ENCODE peak calls at places on chromosomes 11 and 22, in eight cellular contexts. Y is cardiac fibroblast, E is lung, U is left lung, S is mammary epithelial cell, B is AG04450, L is HFF-Myc, X is fibroblast of the aortic adventitia. G is an unnamed sample.

GRCh38 chr11:88175004-88175706 is at the start of gene RAB38:
- DNase-seq in U (peak), E (peak), B (no peak), X (no peak), L (no peak), S (peak), Y (no peak), G (no peak)

GRCh38 chr22:50001388-50002231 is 11.0 kb downstream of the IL17REL start:
- DNase-seq in L (no peak), X (no peak), U (no peak), E (no peak), B (no peak), S (no peak), Y (no peak), G (no peak)

GRCh38 chr22:39638958-39639357 is 68.4 kb downstream of the CACNA1I start:
- DNase-seq in X (peak), S (no peak), L (no peak), B (no peak), Y (peak), E (no peak), U (no peak), G (no peak)

GRCh38 chr11:88259431-88259830 is 78.1 kb downstream of the CTSC start:
- DNase-seq in E (no peak), S (no peak), U (no peak), Y (no peak), L (no peak), B (no peak), X (no peak), G (no peak)

GRCh38 chr11:17735823-17736772 is 1.5 kb downstream of the KCNC1 start:
- DNase-seq in X (no peak), S (no peak), Y (no peak), U (no peak), E (no peak), B (no peak), L (no peak), G (no peak)

GRCh38 chr11:72758690-72759389 is 6.6 kb upstream of the ARAP1 start:
- DNase-seq in Y (peak), X (peak), B (peak), S (no peak), U (peak), L (no peak), E (no peak), G (no peak)

GRCh38 chr22:41197808-41198585 is 7.1 kb upstream of the L3MBTL2 start:
- DNase-seq in E (no peak), S (no peak), X (peak), Y (peak), B (no peak), U (peak), L (no peak), G (no peak)

GRCh38 chr11:73141031-73141308 is 1.1 kb downstream of the FCHSD2 start:
- DNase-seq in Y (no peak), E (peak), U (peak), X (no peak), S (peak), L (no peak), B (no peak), G (no peak)

GRCh38 chr11:79087238-79087956 is 353.4 kb downstream of the TENM4 start:
- DNase-seq in B (no peak), E (no peak), Y (peak), X (peak), L (peak), U (no peak), S (no peak), G (peak)

GRCh38 chr11:128421577-128421976 is 165.8 kb downstream of the ETS1 start:
- DNase-seq in Y (peak), L (no peak), S (no peak), B (no peak), U (no peak), X (peak), E (no peak), G (no peak)

GRCh38 chr11:46363031-46363407 is 15.8 kb downstream of the DGKZ start:
- DNase-seq in B (no peak), E (peak), L (no peak), U (peak), S (peak), X (peak), Y (peak), G (no peak)

GRCh38 chr11:69442807-69443137 is 38.7 kb upstream of the LINC01488 start:
- DNase-seq in L (peak), X (peak), U (no peak), Y (peak), E (no peak), S (no peak), B (no peak), G (no peak)

GRCh38 chr11:113278481-113278880 is 35.9 kb upstream of the TTC12 start:
- DNase-seq in B (no peak), X (no peak), E (no peak), Y (no peak), L (no peak), U (no peak), S (no peak), G (no peak)

GRCh38 chr22:24121938-24122337 is 59.3 kb upstream of the SUSD2 start:
- DNase-seq in S (no peak), B (no peak), X (no peak), E (no peak), Y (no peak), L (no peak), U (no peak), G (no peak)

GRCh38 chr11:8368194-8368593 is 104.5 kb upstream of the LMO1 start:
- DNase-seq in L (no peak), Y (no peak), S (no peak), B (no peak), U (no peak), E (no peak), X (no peak), G (no peak)

GRCh38 chr11:8243458-8243857 is 20.2 kb downstream of the LMO1 start:
- DNase-seq in S (no peak), E (no peak), Y (no peak), L (no peak), U (no peak), X (no peak), B (no peak), G (no peak)

GRCh38 chr11:27718346-27718852 is 18.1 kb upstream of the BDNF start:
- DNase-seq in L (no peak), U (no peak), B (peak), Y (peak), E (no peak), S (peak), X (peak), G (peak)

GRCh38 chr11:27672836-27673464 is 27.3 kb downstream of the BDNF start:
- DNase-seq in X (peak), U (no peak), B (no peak), E (no peak), L (no peak), S (peak), Y (peak), G (no peak)

GRCh38 chr11:115912484-115912945 is 408.3 kb upstream of the CADM1 start:
- DNase-seq in E (no peak), X (no peak), Y (no peak), B (no peak), U (no peak), L (no peak), S (peak), G (no peak)

GRCh38 chr11:19498986-19499669 is 213.5 kb upstream of the NAV2 start:
- DNase-seq in X (peak), B (no peak), Y (peak), L (no peak), S (peak), U (no peak), E (no peak), G (peak)

GRCh38 chr11:122709042-122709760 is 53.7 kb downstream of the UBASH3B start:
- DNase-seq in E (no peak), U (no peak), Y (peak), B (no peak), X (peak), S (peak), L (no peak), G (peak)

GRCh38 chr11:266676-267439 is 11.3 kb upstream of the NLRP6 start:
- DNase-seq in E (peak), U (no peak), B (no peak), L (no peak), X (no peak), Y (no peak), S (no peak), G (no peak)

GRCh38 chr22:35971418-35972119 is 57.1 kb downstream of the RBFOX2 start:
- DNase-seq in U (no peak), B (peak), E (no peak), L (peak), X (peak), Y (peak), S (no peak), G (no peak)

GRCh38 chr11:71342951-71343827 is 90.8 kb upstream of the SHANK2 start:
- DNase-seq in Y (peak), L (no peak), U (no peak), X (peak), S (peak), E (peak), B (no peak), G (no peak)

GRCh38 chr11:9210922-9211320 is 54.2 kb downstream of the DENND5A start:
- DNase-seq in X (peak), U (no peak), Y (peak), S (peak), E (no peak), L (no peak), B (no peak), G (no peak)

GRCh38 chr11:113562981-113563461 is 87.8 kb upstream of the DRD2 start:
- DNase-seq in L (peak), U (no peak), E (no peak), X (no peak), B (no peak), S (no peak), Y (no peak), G (no peak)

GRCh38 chr11:61918251-61919112 is 1.1 kb upstream of the RAB3IL1 start:
- DNase-seq in X (peak), Y (no peak), B (no peak), L (no peak), S (no peak), E (no peak), U (no peak), G (no peak)

GRCh38 chr22:49659924-49660315 is 167.8 kb downstream of the BRD1 start:
- DNase-seq in U (no peak), L (no peak), Y (no peak), S (no peak), B (no peak), X (no peak), E (no peak), G (no peak)

GRCh38 chr22:47190276-47190956 is 428.0 kb downstream of the TBC1D22A start:
- DNase-seq in E (no peak), L (no peak), B (no peak), Y (no peak), U (no peak), S (no peak), X (no peak), G (no peak)

GRCh38 chr11:50170115-50170514 is 137.4 kb downstream of the OR4C45 start:
- DNase-seq in X (no peak), L (no peak), B (no peak), S (no peak), Y (no peak), U (no peak), E (no peak), G (no peak)

GRCh38 chr11:46348986-46349401 is 1.7 kb downstream of the DGKZ start:
- DNase-seq in U (no peak), L (no peak), E (no peak), S (no peak), B (no peak), Y (no peak), X (no peak), G (no peak)

GRCh38 chr11:47453365-47453764 is 4.4 kb upstream of the RAPSN start:
- DNase-seq in U (no peak), Y (no peak), X (no peak), B (no peak), E (no peak), L (no peak), S (no peak), G (no peak)

GRCh38 chr11:46600162-46600561 is 6.3 kb upstream of the AMBRA1 start:
- DNase-seq in X (peak), L (no peak), E (no peak), S (no peak), Y (no peak), B (no peak), U (no peak), G (no peak)

GRCh38 chr11:111329306-111330204 is 31.2 kb downstream of the POU2AF3 start:
- DNase-seq in U (peak), E (no peak), X (peak), L (no peak), S (no peak), B (no peak), Y (no peak), G (no peak)

GRCh38 chr22:28106601-28107000 is 187.5 kb upstream of the PITPNB start:
- DNase-seq in U (no peak), X (no peak), L (no peak), E (no peak), B (no peak), S (no peak), Y (no peak), G (no peak)

GRCh38 chr11:111465400-111465799 is 46.8 kb downstream of the BTG4 start:
- DNase-seq in E (no peak), S (peak), X (peak), B (no peak), Y (peak), U (no peak), L (no peak), G (no peak)

GRCh38 chr11:122327528-122327927 is 211.5 kb upstream of the BLID start:
- DNase-seq in L (no peak), S (no peak), E (no peak), Y (no peak), X (no peak), U (no peak), B (no peak), G (no peak)

GRCh38 chr11:10004526-10005113 is 289.4 kb downstream of the SBF2 start:
- DNase-seq in Y (peak), E (no peak), U (no peak), X (no peak), B (no peak), S (peak), L (no peak), G (no peak)

GRCh38 chr11:32429477-32429876 is 5.9 kb downstream of the WT1 start:
- DNase-seq in E (no peak), L (no peak), B (no peak), Y (no peak), X (no peak), S (no peak), U (no peak), G (no peak)

GRCh38 chr11:26655287-26655686 is 66.6 kb downstream of the SLC5A12 start:
- DNase-seq in E (no peak), S (no peak), L (no peak), X (no peak), U (no peak), Y (no peak), B (no peak), G (no peak)
- TF ChIP-seq CTCF in E (no peak), S (no peak), L (no peak), X (no peak), U (no peak), Y (no peak), B (no peak), G (no peak)

GRCh38 chr11:65437436-65438227 is 15.0 kb downstream of the NEAT1 start:
- DNase-seq in L (no peak), E (no peak), B (no peak), S (no peak), X (peak), U (peak), Y (peak), G (no peak)

GRCh38 chr11:65436412-65437032 is 13.9 kb downstream of the NEAT1 start:
- DNase-seq in S (no peak), E (no peak), L (no peak), B (no peak), X (peak), Y (peak), U (peak), G (no peak)

GRCh38 chr11:65440831-65441499 is 18.4 kb downstream of the NEAT1 start:
- DNase-seq in U (peak), B (no peak), E (no peak), Y (peak), X (peak), S (no peak), L (no peak), G (no peak)

GRCh38 chr11:65438257-65439151 is 15.9 kb downstream of the NEAT1 start:
- DNase-seq in E (no peak), B (no peak), X (peak), Y (peak), S (no peak), U (peak), L (no peak), G (no peak)

DNA sequence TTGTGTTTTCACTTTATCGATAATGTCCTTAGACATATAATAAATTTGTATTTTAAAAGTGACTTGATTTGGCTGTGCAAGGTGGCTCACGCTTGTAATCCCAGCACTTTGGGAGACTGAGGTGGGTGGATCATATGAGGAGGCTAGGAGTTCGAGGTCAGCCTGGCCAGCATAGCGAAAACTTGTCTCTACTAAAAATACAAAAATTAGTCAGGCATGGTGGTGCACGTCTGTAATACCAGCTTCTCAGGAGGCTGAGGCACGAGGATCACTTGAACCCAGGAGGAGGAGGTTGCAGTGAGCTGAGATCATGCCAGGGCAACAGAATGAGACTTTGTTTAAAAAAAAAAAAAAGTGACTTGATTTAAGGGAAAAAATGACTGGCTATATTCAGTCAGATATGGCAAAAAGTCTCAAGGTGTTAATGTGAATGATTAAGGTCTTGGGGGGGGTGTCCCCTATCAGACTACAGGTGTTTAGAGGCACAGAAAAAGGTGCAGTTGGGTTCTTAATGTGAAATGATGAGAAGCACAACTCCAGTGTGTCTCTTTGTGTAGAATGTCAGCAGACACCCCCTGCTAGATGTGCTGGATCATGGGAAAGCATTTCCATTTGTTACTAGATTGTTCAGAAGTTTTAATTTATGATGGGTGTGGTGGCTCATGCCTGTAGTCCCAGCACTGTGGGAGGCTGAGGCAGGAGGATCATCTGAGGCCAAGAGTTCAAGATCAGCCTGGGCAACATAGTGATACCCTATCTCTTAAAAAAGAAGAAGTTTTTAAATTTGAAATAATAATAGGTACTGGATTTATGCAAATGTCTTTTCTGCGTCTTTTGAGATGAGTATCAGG is 17.0 kb downstream of the NEAT1 start:
- DNase-seq in B (no peak), S (no peak), U (peak), X (peak), E (no peak), Y (peak), L (no peak), G (no peak)
- H3K4me3 ChIP-seq in B (no peak), S (no peak), U (no peak), X (peak), E (no peak), Y (no peak), L (no peak), G (no peak)

DNA sequence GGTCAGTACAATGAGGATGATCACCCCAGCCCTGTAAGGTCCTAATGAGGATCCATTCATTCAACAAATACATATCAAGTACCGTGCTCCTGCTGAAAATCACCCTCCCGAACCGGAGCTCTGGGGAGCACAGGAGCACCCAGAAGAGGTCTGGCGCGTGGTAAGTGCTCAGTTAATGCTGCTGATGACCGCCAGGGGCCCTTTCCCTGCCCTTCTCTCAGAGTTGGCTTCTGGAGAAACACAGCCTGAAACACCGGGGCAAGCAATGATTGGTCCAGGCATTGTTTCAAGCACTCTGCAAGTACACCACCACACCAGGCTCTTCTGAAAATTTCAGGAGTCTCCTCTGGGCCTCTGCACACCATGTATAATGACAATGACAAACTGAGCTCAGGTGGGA is 3.8 kb upstream of the CCDC86 start:
- DNase-seq in B (no peak), U (no peak), E (no peak), Y (peak), L (no peak), X (peak), S (no peak), G (no peak)
- TF ChIP-seq CTCF in B (no peak), U (no peak), E (no peak), Y (peak), L (peak), X (peak), S (no peak), G (peak)

DNA sequence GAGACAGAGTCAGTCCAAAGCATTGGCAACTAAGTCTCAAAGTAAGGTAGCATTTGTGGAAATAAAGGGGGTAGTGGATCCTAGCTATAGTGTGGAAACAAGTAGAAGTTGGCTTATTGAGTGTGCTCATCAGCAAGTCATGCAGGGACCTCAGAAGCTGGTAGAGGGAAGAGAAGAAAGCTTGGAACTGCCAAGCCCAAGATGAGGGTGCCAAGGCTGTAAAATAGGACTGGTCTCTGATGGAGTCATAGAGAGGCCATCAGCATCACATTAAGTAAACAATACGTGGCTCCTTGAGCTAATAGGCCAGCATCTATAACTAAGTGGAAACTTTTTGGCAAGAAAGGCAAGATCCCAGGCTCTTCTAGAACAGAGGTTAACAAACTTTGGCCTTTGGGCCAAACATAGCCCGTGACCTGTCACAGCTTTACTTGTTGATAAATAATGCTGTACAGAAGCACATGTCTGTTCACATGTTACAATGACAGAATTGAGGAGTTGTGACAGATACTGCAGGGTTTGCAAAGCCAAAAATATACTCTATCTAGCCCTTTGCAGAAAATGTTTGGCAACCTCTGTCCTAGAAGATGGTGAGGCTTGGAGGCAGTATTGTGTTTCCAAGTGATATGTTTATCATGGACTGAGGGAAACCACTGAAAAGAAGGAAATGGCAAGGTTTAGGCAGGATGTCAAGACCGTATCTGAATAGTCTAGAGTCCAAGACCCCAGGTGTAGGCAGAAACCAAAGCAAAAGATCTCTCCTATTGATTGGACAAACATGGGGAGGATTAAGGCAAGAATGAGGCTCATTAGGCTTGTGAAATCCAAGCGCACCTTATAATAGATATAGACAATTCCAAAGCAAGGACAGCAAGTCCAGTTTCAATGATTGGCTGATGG is 62.5 kb upstream of the CD44 start:
- DNase-seq in U (no peak), L (no peak), E (no peak), B (no peak), X (no peak), S (no peak), Y (no peak), G (no peak)
- H3K4me3 ChIP-seq in U (no peak), L (no peak), E (no peak), B (no peak), X (no peak), S (no peak), Y (no peak), G (no peak)

G was measured in epithelial cell of proximal tubule.